ENCODE peak calls at places on chromosomes 11 and 22, in eight cellular contexts. G is lower lobe of right lung, S is transverse colon, E is LNCaP clone FGC, X is astrocyte of the cerebellum, L is cardiac fibroblast, B is left ventricle myocardium inferior, H is colonic mucosa. J is an unnamed sample.

GRCh38 chr11:134476435-134477021 is 64.5 kb upstream of the B3GAT1 start:
- DNase-seq in G (no peak), S (no peak), E (no peak), X (no peak), L (no peak), B (no peak), H (no peak), J (no peak)

GRCh38 chr11:13338437-13339069 is 61.0 kb downstream of the BMAL1 start:
- DNase-seq in G (no peak), S (no peak), E (no peak), X (no peak), L (peak), B (no peak), H (no peak), J (no peak)

GRCh38 chr22:33898121-33898520 is 22.2 kb downstream of the LARGE1 start:
- DNase-seq in G (no peak), S (no peak), E (no peak), X (no peak), L (no peak), B (no peak), H (no peak), J (no peak)

GRCh38 chr11:93519179-93519578 is 24.0 kb downstream of the SMCO4 start:
- DNase-seq in G (no peak), S (no peak), E (no peak), X (no peak), L (no peak), B (no peak), H (no peak), J (no peak)

GRCh38 chr11:70070736-70071135 is 7.4 kb upstream of the ANO1 start:
- DNase-seq in G (no peak), S (no peak), E (no peak), X (no peak), L (no peak), B (no peak), H (no peak), J (no peak)

GRCh38 chr11:2899080-2899783 is 13.7 kb upstream of the CDKN1C start:
- DNase-seq in G (peak), S (no peak), E (no peak), X (no peak), L (no peak), B (no peak), H (no peak), J (no peak)

GRCh38 chr11:68311155-68312116 is 955 bp upstream of the LRP5 start:
- DNase-seq in G (no peak), S (no peak), E (no peak), X (no peak), L (no peak), B (no peak), H (no peak), J (no peak)

GRCh38 chr22:11253000-11253511 is 4274.9 kb upstream of the OR11H1 start:
- DNase-seq in G (peak), S (no peak), E (no peak), X (no peak), L (no peak), B (no peak), H (no peak), J (no peak)

GRCh38 chr11:36540998-36541397 is 26.8 kb upstream of the RAG1 start:
- DNase-seq in G (no peak), S (peak), E (peak), X (no peak), L (peak), B (peak), H (peak), J (peak)

GRCh38 chr11:110447343-110447742 is 17.6 kb downstream of the FDX1 start:
- DNase-seq in G (no peak), S (no peak), E (no peak), X (no peak), L (no peak), B (no peak), H (no peak), J (no peak)

GRCh38 chr11:66417000-66417399 is 3.8 kb upstream of the NPAS4 start:
- DNase-seq in G (no peak), S (no peak), E (no peak), X (no peak), L (no peak), B (no peak), H (no peak), J (no peak)

GRCh38 chr11:100823360-100823759 is 136.3 kb downstream of the ARHGAP42 start:
- DNase-seq in G (no peak), S (no peak), E (no peak), X (peak), L (peak), B (no peak), H (no peak), J (no peak)

GRCh38 chr11:71106671-71107070 is 145.7 kb downstream of the SHANK2 start:
- DNase-seq in G (no peak), S (no peak), E (no peak), X (no peak), L (no peak), B (no peak), H (no peak), J (no peak)

GRCh38 chr22:37904572-37905533 is 1.2 kb upstream of the MICALL1 start:
- DNase-seq in G (no peak), S (peak), E (peak), X (peak), L (peak), B (peak), H (peak), J (no peak)

GRCh38 chr22:40533712-40534378 is 102.7 kb downstream of the MRTFA start:
- DNase-seq in G (no peak), S (peak), E (no peak), X (no peak), L (peak), B (no peak), H (no peak), J (peak)

GRCh38 chr11:122754553-122755322 is 83.6 kb upstream of the CRTAM start:
- DNase-seq in G (no peak), S (peak), E (no peak), X (no peak), L (no peak), B (no peak), H (no peak), J (no peak)

GRCh38 chr11:83827940-83828554 is 541.9 kb upstream of the CCDC90B start:
- DNase-seq in G (no peak), S (no peak), E (no peak), X (peak), L (peak), B (no peak), H (no peak), J (no peak)

GRCh38 chr11:67280791-67281551 is 8.1 kb upstream of the ANKRD13D start:
- DNase-seq in G (peak), S (peak), E (no peak), X (no peak), L (no peak), B (peak), H (no peak), J (no peak)

GRCh38 chr11:62149986-62150886 is 26.4 kb downstream of the INCENP start:
- DNase-seq in G (no peak), S (no peak), E (no peak), X (no peak), L (no peak), B (no peak), H (peak), J (no peak)

GRCh38 chr22:41094036-41094435 is 1.6 kb downstream of the EP300 start:
- DNase-seq in G (no peak), S (peak), E (no peak), X (no peak), L (peak), B (no peak), H (peak), J (no peak)

GRCh38 chr11:104665631-104666030 is 232.6 kb downstream of the CASP12 start:
- DNase-seq in G (no peak), S (no peak), E (no peak), X (no peak), L (peak), B (no peak), H (no peak), J (no peak)

GRCh38 chr22:49365191-49365837 is 462.4 kb downstream of the BRD1 start:
- DNase-seq in G (no peak), S (no peak), E (no peak), X (no peak), L (no peak), B (no peak), H (peak), J (no peak)

GRCh38 chr11:84419576-84419975 is 1133.4 kb upstream of the CCDC90B start:
- DNase-seq in G (no peak), S (no peak), E (no peak), X (no peak), L (no peak), B (no peak), H (no peak), J (no peak)

GRCh38 chr11:73206751-73207280 is 11.3 kb upstream of the P2RY2 start:
- DNase-seq in G (no peak), S (no peak), E (no peak), X (no peak), L (no peak), B (no peak), H (no peak), J (no peak)

GRCh38 chr22:45341503-45341902 is 31.8 kb downstream of the FAM118A start:
- DNase-seq in G (no peak), S (no peak), E (no peak), X (no peak), L (no peak), B (no peak), H (no peak), J (no peak)

GRCh38 chr11:111334495-111335123 is 36.3 kb downstream of the POU2AF3 start:
- DNase-seq in G (no peak), S (peak), E (peak), X (no peak), L (no peak), B (no peak), H (peak), J (no peak)

GRCh38 chr22:42613869-42614268 is 814 bp downstream of the POLDIP3 start:
- DNase-seq in G (no peak), S (no peak), E (no peak), X (no peak), L (peak), B (no peak), H (no peak), J (no peak)

GRCh38 chr11:35105319-35106063 is 33.5 kb upstream of the CD44 start:
- DNase-seq in G (no peak), S (no peak), E (no peak), X (no peak), L (peak), B (peak), H (no peak), J (no peak)

GRCh38 chr11:125072210-125072960 is 9.3 kb downstream of the SLC37A2 start:
- DNase-seq in G (peak), S (peak), E (no peak), X (no peak), L (no peak), B (no peak), H (no peak), J (peak)

GRCh38 chr11:107665016-107665415 is 46.8 kb downstream of the SLN start:
- DNase-seq in G (no peak), S (no peak), E (no peak), X (peak), L (no peak), B (no peak), H (no peak), J (no peak)

GRCh38 chr11:12213920-12214319 is 103.5 kb downstream of the MICAL2 start:
- DNase-seq in G (no peak), S (no peak), E (no peak), X (peak), L (no peak), B (no peak), H (no peak), J (no peak)

GRCh38 chr11:19725379-19726079 is 12.9 kb downstream of the NAV2 start:
- DNase-seq in G (peak), S (no peak), E (no peak), X (no peak), L (no peak), B (no peak), H (no peak), J (no peak)

GRCh38 chr11:2793781-2794418 is 91.7 kb downstream of the CDKN1C start:
- DNase-seq in G (peak), S (peak), E (no peak), X (no peak), L (no peak), B (peak), H (no peak), J (no peak)

GRCh38 chr11:45527898-45528297 is 137.5 kb downstream of the CHST1 start:
- DNase-seq in G (no peak), S (no peak), E (no peak), X (no peak), L (peak), B (no peak), H (no peak), J (no peak)

GRCh38 chr11:125304876-125305275 is 140.3 kb downstream of the PKNOX2 start:
- DNase-seq in G (no peak), S (no peak), E (no peak), X (no peak), L (no peak), B (no peak), H (no peak), J (no peak)

GRCh38 chr22:35477911-35478582 is 62.6 kb upstream of the RASD2 start:
- DNase-seq in G (no peak), S (peak), E (peak), X (peak), L (peak), B (peak), H (peak), J (no peak)

GRCh38 chr11:101797335-101797734 is 117.5 kb upstream of the CEP126 start:
- DNase-seq in G (no peak), S (no peak), E (no peak), X (no peak), L (peak), B (no peak), H (no peak), J (no peak)

GRCh38 chr11:103947566-103947919 is 88.9 kb upstream of the DDI1 start:
- DNase-seq in G (no peak), S (no peak), E (no peak), X (no peak), L (peak), B (no peak), H (no peak), J (no peak)

GRCh38 chr11:117371453-117371852 is 43.8 kb downstream of the CEP164 start:
- DNase-seq in G (no peak), S (no peak), E (no peak), X (no peak), L (no peak), B (no peak), H (no peak), J (no peak)

GRCh38 chr11:102464859-102465500 is 12.4 kb upstream of the TMEM123 start:
- DNase-seq in G (no peak), S (no peak), E (no peak), X (no peak), L (no peak), B (no peak), H (no peak), J (no peak)

GRCh38 chr22:36873614-36874308 is 13.0 kb downstream of the NCF4 start:
- DNase-seq in G (peak), S (peak), E (no peak), X (peak), L (peak), B (no peak), H (no peak), J (peak)
- TF ChIP-seq CTCF in G (peak), S (peak), E (peak), X (peak), L (peak), B (peak), H (peak), J (peak)

DNA sequence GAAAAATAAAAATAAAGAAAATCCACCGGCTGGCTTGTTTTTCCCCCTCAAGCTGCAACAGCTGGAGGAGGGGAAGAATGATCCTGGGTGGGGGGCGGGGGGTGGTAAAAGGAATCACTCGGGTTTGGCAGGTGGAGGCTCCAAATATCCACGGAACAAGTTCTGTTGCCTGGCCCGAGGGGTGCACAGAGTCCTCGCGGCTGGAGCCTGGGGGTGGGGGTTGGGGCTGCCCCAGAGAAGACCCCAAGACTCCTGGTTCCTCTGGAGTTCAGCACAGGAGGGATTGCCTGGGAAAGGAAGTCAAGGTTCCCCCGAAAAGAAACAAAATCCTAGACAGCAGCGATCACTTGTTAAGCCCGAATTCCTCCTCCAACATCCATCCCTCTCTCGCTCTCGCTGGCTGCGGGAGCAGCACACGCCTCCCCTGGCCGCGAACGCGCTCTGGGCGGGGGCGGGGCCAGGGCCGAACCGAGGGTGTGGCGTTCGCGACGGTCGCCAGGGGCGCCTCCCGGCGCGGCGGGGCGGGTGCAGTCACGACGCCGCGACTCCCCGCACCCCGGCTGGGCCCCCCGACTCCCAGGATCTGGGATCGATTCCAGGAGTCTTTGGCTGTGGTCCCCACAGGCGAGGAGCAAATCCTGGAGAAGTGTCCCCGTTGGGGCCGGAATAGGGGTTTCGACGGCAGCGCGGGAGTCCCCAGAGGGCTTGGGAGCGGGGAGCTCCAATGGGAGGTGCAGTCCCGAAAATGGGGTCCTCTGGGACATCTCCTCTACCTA is at the start of gene KCNA4:
- DNase-seq in G (peak), S (no peak), E (no peak), X (no peak), L (no peak), B (peak), H (no peak), J (no peak)
- H3K4me3 ChIP-seq in G (peak), S (no peak), E (peak), X (peak), L (no peak), B (peak), H (no peak), J (no peak)

DNA sequence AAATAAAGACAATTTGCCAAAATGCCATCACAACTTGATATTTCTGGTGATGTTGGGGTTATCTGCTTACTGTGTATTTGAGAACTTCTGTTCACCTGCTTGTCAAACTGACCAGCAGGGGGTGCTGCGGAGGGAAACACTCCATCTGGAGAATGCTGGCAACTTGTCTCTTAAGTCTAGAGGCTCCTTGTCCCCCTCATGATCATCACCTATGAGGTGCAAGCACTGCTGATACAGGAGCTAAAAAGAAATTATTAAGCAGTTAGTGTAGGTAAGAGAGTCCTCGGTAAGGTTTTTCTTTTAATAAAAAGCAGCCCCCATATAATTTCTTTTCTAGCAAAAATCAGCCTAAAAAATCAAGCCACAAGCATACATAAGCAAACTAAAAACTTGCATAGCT is 32.7 kb upstream of the GLYATL1B start:
- DNase-seq in G (peak), S (peak), E (no peak), X (peak), L (peak), B (peak), H (peak), J (peak)
- TF ChIP-seq CTCF in G (peak), S (peak), E (peak), X (peak), L (peak), B (peak), H (peak), J (peak)

DNA sequence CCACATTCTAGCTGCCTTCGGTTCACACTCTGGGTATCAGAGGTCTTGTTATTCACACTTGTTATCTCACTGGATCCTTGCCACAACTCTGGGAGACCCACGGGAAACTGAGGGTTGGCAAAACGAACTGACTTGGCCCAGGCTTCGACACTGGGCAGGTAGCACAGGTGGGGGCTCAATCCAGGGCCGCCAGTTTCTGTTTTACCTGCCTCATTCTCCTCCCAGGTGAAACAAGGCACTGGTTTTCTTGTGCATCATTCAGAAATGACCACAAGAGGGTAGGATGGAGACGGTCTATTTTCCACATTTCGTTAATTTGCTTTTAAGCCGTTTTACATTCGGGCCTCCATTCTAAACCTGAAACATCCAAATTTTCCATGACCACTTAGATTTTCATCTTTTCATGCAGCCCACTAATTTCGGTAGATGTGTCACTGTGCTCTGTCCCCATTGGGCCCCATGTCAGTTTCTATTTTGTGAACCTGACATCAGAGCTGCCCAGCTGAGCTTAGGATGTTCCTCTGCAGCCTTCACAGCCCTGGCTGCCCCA is 108.1 kb downstream of the KIAA1671 start:
- DNase-seq in G (no peak), S (no peak), E (no peak), X (no peak), L (no peak), B (no peak), H (no peak), J (no peak)
- H3K4me3 ChIP-seq in G (no peak), S (no peak), E (no peak), X (no peak), L (no peak), B (no peak), H (no peak), J (no peak)

DNA sequence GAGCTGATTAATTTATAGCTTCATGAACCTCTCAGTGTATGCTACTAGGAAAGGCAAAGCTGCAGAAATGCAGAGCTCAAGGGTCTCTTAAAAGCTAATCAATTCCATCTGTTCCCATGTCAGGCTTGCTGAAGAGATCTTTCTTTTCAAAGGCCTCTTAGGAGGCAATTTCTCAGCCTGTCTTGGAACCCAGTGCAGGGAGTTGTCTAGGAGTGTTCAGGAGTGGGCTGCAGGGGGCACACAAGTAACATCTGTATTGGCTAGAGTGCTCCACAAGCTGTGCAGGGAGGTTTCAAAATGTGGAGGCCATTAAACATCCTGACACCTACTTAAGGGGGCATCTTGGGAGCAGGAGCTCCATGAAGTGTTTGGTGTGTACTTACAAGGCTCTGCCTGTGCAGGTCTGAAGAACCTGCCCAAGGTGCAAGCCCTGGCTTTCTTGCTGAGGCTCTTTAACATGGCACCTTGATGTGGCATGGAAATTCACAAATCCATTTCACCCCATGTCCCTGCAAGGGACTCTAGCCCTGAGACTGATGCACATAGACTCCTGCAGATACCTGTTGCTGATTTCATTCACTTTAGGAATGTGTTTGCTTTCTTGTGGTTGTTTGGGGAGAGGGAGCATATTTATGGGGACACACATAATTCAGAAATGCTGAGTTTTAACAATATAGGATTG is 134.7 kb downstream of the ME3 start:
- DNase-seq in G (no peak), S (no peak), E (no peak), X (no peak), L (peak), B (no peak), H (no peak), J (no peak)
- TF ChIP-seq CTCF in G (no peak), S (no peak), E (no peak), X (peak), L (no peak), B (peak), H (no peak), J (no peak)

GRCh38 chr11:129041611-129042018 is 98.9 kb upstream of the TP53AIP1 start:
- DNase-seq in G (no peak), S (no peak), E (peak), X (no peak), L (peak), B (no peak), H (no peak), J (no peak)
- H3K4me3 ChIP-seq in G (no peak), S (no peak), E (no peak), X (no peak), L (no peak), B (no peak), H (no peak), J (no peak)

GRCh38 chr22:47517062-47517461 is 754.6 kb downstream of the TBC1D22A start:
- DNase-seq in G (no peak), S (no peak), E (no peak), X (no peak), L (no peak), B (no peak), H (no peak), J (no peak)
- TF ChIP-seq CTCF in G (no peak), S (no peak), E (no peak), X (no peak), L (no peak), B (no peak), H (no peak), J (no peak)

J was measured in GM12864.